ENCODE peak calls at places on chromosomes 7 and 10, in four cellular contexts. H is chondrocyte, T is posterior cingulate gyrus, D is adrenal gland. N is an unnamed sample.

GRCh38 chr7:40584667-40585433 is 450.0 kb downstream of the SUGCT start:
- DNase-seq in H (no peak), T (no peak), D (no peak), N (no peak)

GRCh38 chr7:26958834-26959233 is 94.4 kb upstream of the SKAP2 start:
- DNase-seq in H (no peak), T (no peak), D (no peak), N (peak)

GRCh38 chr7:151088856-151089699 is 2.8 kb downstream of the AGAP3 start:
- DNase-seq in H (no peak), T (no peak), D (peak), N (peak)

GRCh38 chr10:63415635-63416244 is 50.0 kb downstream of the JMJD1C start:
- DNase-seq in H (no peak), T (no peak), D (no peak), N (no peak)

GRCh38 chr7:154903083-154903731 is 99.7 kb downstream of the PAXIP1 start:
- DNase-seq in H (peak), T (no peak), D (no peak), N (no peak)

GRCh38 chr7:2228921-2229320 is 3.8 kb downstream of the MAD1L1 start:
- DNase-seq in H (no peak), T (no peak), D (no peak), N (no peak)

GRCh38 chr7:112201839-112202238 is 4.4 kb downstream of the DOCK4 start:
- DNase-seq in H (no peak), T (no peak), D (no peak), N (no peak)

GRCh38 chr10:25753776-25754175 is 180.3 kb upstream of the MYO3A start:
- DNase-seq in H (no peak), T (no peak), D (no peak), N (peak)

GRCh38 chr7:156466262-156466661 is 174.3 kb upstream of the RNF32 start:
- DNase-seq in H (no peak), T (no peak), D (no peak), N (no peak)

GRCh38 chr7:54888067-54888735 is 129.2 kb upstream of the SEC61G start:
- DNase-seq in H (no peak), T (peak), D (peak), N (no peak)

GRCh38 chr10:125023269-125023668 is 81.3 kb downstream of the ZRANB1 start:
- DNase-seq in H (peak), T (no peak), D (no peak), N (no peak)

GRCh38 chr7:42457663-42458062 is 220.7 kb upstream of the GLI3 start:
- DNase-seq in H (no peak), T (no peak), D (no peak), N (peak)

GRCh38 chr10:92832998-92833642 is 15.2 kb upstream of the EXOC6 start:
- DNase-seq in H (no peak), T (no peak), D (no peak), N (no peak)

GRCh38 chr7:157043745-157044144 is 33.3 kb upstream of the MNX1 start:
- DNase-seq in H (no peak), T (no peak), D (no peak), N (no peak)

GRCh38 chr7:139601176-139601575 is 77.7 kb downstream of the CLEC2L start:
- DNase-seq in H (no peak), T (no peak), D (no peak), N (no peak)

GRCh38 chr7:93757421-93757820 is 133.1 kb downstream of the TFPI2 start:
- DNase-seq in H (no peak), T (no peak), D (no peak), N (peak)

GRCh38 chr7:4707134-4707651 is 25.1 kb downstream of the FOXK1 start:
- DNase-seq in H (no peak), T (no peak), D (no peak), N (no peak)

GRCh38 chr7:134500982-134501381 is 26.4 kb upstream of the AKR1B10 start:
- DNase-seq in H (no peak), T (no peak), D (no peak), N (no peak)

GRCh38 chr10:15348579-15348978 is 22.5 kb downstream of the FAM171A1 start:
- DNase-seq in H (no peak), T (no peak), D (no peak), N (no peak)

GRCh38 chr7:155349601-155350331 is 52.1 kb downstream of the INSIG1 start:
- DNase-seq in H (peak), T (no peak), D (no peak), N (no peak)

GRCh38 chr7:25672476-25672875 is 444.2 kb upstream of the NPVF start:
- DNase-seq in H (no peak), T (no peak), D (no peak), N (no peak)

GRCh38 chr10:132699411-132700167 is 86.4 kb downstream of the NKX6-2 start:
- DNase-seq in H (peak), T (no peak), D (no peak), N (no peak)